ENCODE peak calls at places on chromosomes 1 and 21, in nine cellular contexts. One of them, this sample, is unnamed.

GRCh38 chr1:174744886-174745285 is 254.9 kb upstream of the CACYBP start:
- DNase-seq in NCI-H1105 treated with DMSO at 0.1 percent for 48 hours: no peak
- DNase-seq in fibroblast of the aortic adventitia: peak
- DNase-seq in lung: no peak
- DNase-seq in B cell: no peak
- DNase-seq in astrocyte of the spinal cord: no peak
- DNase-seq in iris pigment epithelial cell: no peak
- DNase-seq in activated CD4-positive, alpha-beta T cell treated with anti-CD3 and anti-CD28 coated beads, Interleukin-2, amount 50 U/mL, for 1 hour: no peak
- DNase-seq in GM13977: no peak
- DNase-seq in this sample: no peak

GRCh38 chr1:36567601-36568341 is 85.1 kb upstream of the CSF3R start:
- DNase-seq in NCI-H1105 treated with DMSO at 0.1 percent for 48 hours: no peak
- DNase-seq in fibroblast of the aortic adventitia: no peak
- DNase-seq in lung: no peak
- DNase-seq in B cell: no peak
- DNase-seq in astrocyte of the spinal cord: no peak
- DNase-seq in iris pigment epithelial cell: no peak
- DNase-seq in activated CD4-positive, alpha-beta T cell treated with anti-CD3 and anti-CD28 coated beads, Interleukin-2, amount 50 U/mL, for 1 hour: no peak
- DNase-seq in GM13977: no peak
- DNase-seq in this sample: no peak

GRCh38 chr1:228332797-228333738 is 73.6 kb downstream of the TRIM11 start:
- DNase-seq in NCI-H1105 treated with DMSO at 0.1 percent for 48 hours: no peak
- DNase-seq in fibroblast of the aortic adventitia: no peak
- DNase-seq in lung: no peak
- DNase-seq in B cell: no peak
- DNase-seq in astrocyte of the spinal cord: no peak
- DNase-seq in iris pigment epithelial cell: no peak
- DNase-seq in activated CD4-positive, alpha-beta T cell treated with anti-CD3 and anti-CD28 coated beads, Interleukin-2, amount 50 U/mL, for 1 hour: no peak
- DNase-seq in GM13977: no peak
- DNase-seq in this sample: no peak

GRCh38 chr1:92913093-92913819 is 48.0 kb downstream of the DIPK1A start:
- DNase-seq in NCI-H1105 treated with DMSO at 0.1 percent for 48 hours: no peak
- DNase-seq in fibroblast of the aortic adventitia: no peak
- DNase-seq in lung: no peak
- DNase-seq in B cell: no peak
- DNase-seq in astrocyte of the spinal cord: no peak
- DNase-seq in iris pigment epithelial cell: no peak
- DNase-seq in activated CD4-positive, alpha-beta T cell treated with anti-CD3 and anti-CD28 coated beads, Interleukin-2, amount 50 U/mL, for 1 hour: no peak
- DNase-seq in GM13977: no peak
- DNase-seq in this sample: no peak

GRCh38 chr1:115465802-115466363 is 127.8 kb upstream of the NGF start:
- DNase-seq in NCI-H1105 treated with DMSO at 0.1 percent for 48 hours: no peak
- DNase-seq in fibroblast of the aortic adventitia: no peak
- DNase-seq in lung: no peak
- DNase-seq in B cell: no peak
- DNase-seq in astrocyte of the spinal cord: no peak
- DNase-seq in iris pigment epithelial cell: no peak
- DNase-seq in activated CD4-positive, alpha-beta T cell treated with anti-CD3 and anti-CD28 coated beads, Interleukin-2, amount 50 U/mL, for 1 hour: no peak
- DNase-seq in GM13977: no peak
- DNase-seq in this sample: no peak

GRCh38 chr1:87129038-87129437 is 199.6 kb upstream of the LMO4 start:
- DNase-seq in NCI-H1105 treated with DMSO at 0.1 percent for 48 hours: no peak
- DNase-seq in fibroblast of the aortic adventitia: no peak
- DNase-seq in lung: no peak
- DNase-seq in B cell: no peak
- DNase-seq in astrocyte of the spinal cord: no peak
- DNase-seq in iris pigment epithelial cell: no peak
- DNase-seq in activated CD4-positive, alpha-beta T cell treated with anti-CD3 and anti-CD28 coated beads, Interleukin-2, amount 50 U/mL, for 1 hour: no peak
- DNase-seq in GM13977: no peak
- DNase-seq in this sample: no peak

GRCh38 chr1:183956559-183957188 is 80.9 kb downstream of the COLGALT2 start:
- DNase-seq in NCI-H1105 treated with DMSO at 0.1 percent for 48 hours: no peak
- DNase-seq in fibroblast of the aortic adventitia: peak
- DNase-seq in lung: no peak
- DNase-seq in B cell: peak
- DNase-seq in astrocyte of the spinal cord: peak
- DNase-seq in iris pigment epithelial cell: peak
- DNase-seq in activated CD4-positive, alpha-beta T cell treated with anti-CD3 and anti-CD28 coated beads, Interleukin-2, amount 50 U/mL, for 1 hour: peak
- DNase-seq in GM13977: peak
- DNase-seq in this sample: peak

GRCh38 chr1:245448858-245449534 is 294.2 kb downstream of the KIF26B start:
- DNase-seq in NCI-H1105 treated with DMSO at 0.1 percent for 48 hours: peak
- DNase-seq in fibroblast of the aortic adventitia: peak
- DNase-seq in lung: no peak
- DNase-seq in B cell: no peak
- DNase-seq in astrocyte of the spinal cord: peak
- DNase-seq in iris pigment epithelial cell: peak
- DNase-seq in activated CD4-positive, alpha-beta T cell treated with anti-CD3 and anti-CD28 coated beads, Interleukin-2, amount 50 U/mL, for 1 hour: no peak
- DNase-seq in GM13977: no peak
- DNase-seq in this sample: no peak

GRCh38 chr1:247357781-247358211 is 26.1 kb upstream of the ZNF496 start:
- DNase-seq in NCI-H1105 treated with DMSO at 0.1 percent for 48 hours: no peak
- DNase-seq in fibroblast of the aortic adventitia: peak
- DNase-seq in lung: no peak
- DNase-seq in B cell: no peak
- DNase-seq in astrocyte of the spinal cord: no peak
- DNase-seq in iris pigment epithelial cell: peak
- DNase-seq in activated CD4-positive, alpha-beta T cell treated with anti-CD3 and anti-CD28 coated beads, Interleukin-2, amount 50 U/mL, for 1 hour: no peak
- DNase-seq in GM13977: no peak
- DNase-seq in this sample: peak

GRCh38 chr1:167720965-167721616 is 691 bp upstream of the MPZL1 start:
- DNase-seq in NCI-H1105 treated with DMSO at 0.1 percent for 48 hours: no peak
- DNase-seq in fibroblast of the aortic adventitia: peak
- DNase-seq in lung: no peak
- DNase-seq in B cell: peak
- DNase-seq in astrocyte of the spinal cord: peak
- DNase-seq in iris pigment epithelial cell: peak
- DNase-seq in activated CD4-positive, alpha-beta T cell treated with anti-CD3 and anti-CD28 coated beads, Interleukin-2, amount 50 U/mL, for 1 hour: no peak
- DNase-seq in GM13977: peak
- DNase-seq in this sample: peak

GRCh38 chr1:11880911-11881748 is 22.4 kb upstream of the NPPB start:
- DNase-seq in NCI-H1105 treated with DMSO at 0.1 percent for 48 hours: no peak
- DNase-seq in fibroblast of the aortic adventitia: no peak
- DNase-seq in lung: no peak
- DNase-seq in B cell: no peak
- DNase-seq in astrocyte of the spinal cord: no peak
- DNase-seq in iris pigment epithelial cell: no peak
- DNase-seq in activated CD4-positive, alpha-beta T cell treated with anti-CD3 and anti-CD28 coated beads, Interleukin-2, amount 50 U/mL, for 1 hour: no peak
- DNase-seq in GM13977: no peak
- DNase-seq in this sample: no peak

GRCh38 chr1:72827285-72827684 is 544.9 kb upstream of the NEGR1 start:
- DNase-seq in NCI-H1105 treated with DMSO at 0.1 percent for 48 hours: no peak
- DNase-seq in fibroblast of the aortic adventitia: peak
- DNase-seq in lung: no peak
- DNase-seq in B cell: no peak
- DNase-seq in astrocyte of the spinal cord: peak
- DNase-seq in iris pigment epithelial cell: peak
- DNase-seq in activated CD4-positive, alpha-beta T cell treated with anti-CD3 and anti-CD28 coated beads, Interleukin-2, amount 50 U/mL, for 1 hour: no peak
- DNase-seq in GM13977: no peak
- DNase-seq in this sample: peak

GRCh38 chr1:94737124-94737998 is 82.8 kb upstream of the SLC44A3 start:
- DNase-seq in NCI-H1105 treated with DMSO at 0.1 percent for 48 hours: no peak
- DNase-seq in fibroblast of the aortic adventitia: peak
- DNase-seq in lung: no peak
- DNase-seq in B cell: no peak
- DNase-seq in astrocyte of the spinal cord: peak
- DNase-seq in iris pigment epithelial cell: peak
- DNase-seq in activated CD4-positive, alpha-beta T cell treated with anti-CD3 and anti-CD28 coated beads, Interleukin-2, amount 50 U/mL, for 1 hour: no peak
- DNase-seq in GM13977: no peak
- DNase-seq in this sample: no peak

GRCh38 chr1:227899820-227900449 is 47.8 kb downstream of the WNT9A start:
- DNase-seq in NCI-H1105 treated with DMSO at 0.1 percent for 48 hours: no peak
- DNase-seq in fibroblast of the aortic adventitia: no peak
- DNase-seq in lung: no peak
- DNase-seq in B cell: no peak
- DNase-seq in astrocyte of the spinal cord: no peak
- DNase-seq in iris pigment epithelial cell: no peak
- DNase-seq in activated CD4-positive, alpha-beta T cell treated with anti-CD3 and anti-CD28 coated beads, Interleukin-2, amount 50 U/mL, for 1 hour: no peak
- DNase-seq in GM13977: no peak
- DNase-seq in this sample: no peak

GRCh38 chr1:167166703-167167100 is 54.0 kb upstream of the POU2F1 start:
- DNase-seq in NCI-H1105 treated with DMSO at 0.1 percent for 48 hours: no peak
- DNase-seq in fibroblast of the aortic adventitia: no peak
- DNase-seq in lung: no peak
- DNase-seq in B cell: no peak
- DNase-seq in astrocyte of the spinal cord: no peak
- DNase-seq in iris pigment epithelial cell: no peak
- DNase-seq in activated CD4-positive, alpha-beta T cell treated with anti-CD3 and anti-CD28 coated beads, Interleukin-2, amount 50 U/mL, for 1 hour: no peak
- DNase-seq in GM13977: no peak
- DNase-seq in this sample: no peak

GRCh38 chr1:46687095-46687659 is 15.5 kb downstream of the TEX38 start:
- DNase-seq in NCI-H1105 treated with DMSO at 0.1 percent for 48 hours: peak
- DNase-seq in fibroblast of the aortic adventitia: peak
- DNase-seq in lung: peak
- DNase-seq in B cell: no peak
- DNase-seq in astrocyte of the spinal cord: peak
- DNase-seq in iris pigment epithelial cell: peak
- DNase-seq in activated CD4-positive, alpha-beta T cell treated with anti-CD3 and anti-CD28 coated beads, Interleukin-2, amount 50 U/mL, for 1 hour: no peak
- DNase-seq in GM13977: no peak
- DNase-seq in this sample: no peak

GRCh38 chr1:1115136-1115829 is 606 bp downstream of the C1orf159 start:
- DNase-seq in NCI-H1105 treated with DMSO at 0.1 percent for 48 hours: no peak
- DNase-seq in fibroblast of the aortic adventitia: no peak
- DNase-seq in lung: no peak
- DNase-seq in B cell: no peak
- DNase-seq in astrocyte of the spinal cord: no peak
- DNase-seq in iris pigment epithelial cell: no peak
- DNase-seq in activated CD4-positive, alpha-beta T cell treated with anti-CD3 and anti-CD28 coated beads, Interleukin-2, amount 50 U/mL, for 1 hour: no peak
- DNase-seq in GM13977: no peak
- DNase-seq in this sample: no peak

GRCh38 chr1:173005196-173005864 is 45.4 kb downstream of the TNFSF18 start:
- DNase-seq in NCI-H1105 treated with DMSO at 0.1 percent for 48 hours: no peak
- DNase-seq in fibroblast of the aortic adventitia: no peak
- DNase-seq in lung: no peak
- DNase-seq in B cell: no peak
- DNase-seq in astrocyte of the spinal cord: no peak
- DNase-seq in iris pigment epithelial cell: no peak
- DNase-seq in activated CD4-positive, alpha-beta T cell treated with anti-CD3 and anti-CD28 coated beads, Interleukin-2, amount 50 U/mL, for 1 hour: no peak
- DNase-seq in GM13977: no peak
- DNase-seq in this sample: no peak

GRCh38 chr21:14942801-14943490 is 121.9 kb downstream of the NRIP1 start:
- DNase-seq in NCI-H1105 treated with DMSO at 0.1 percent for 48 hours: no peak
- DNase-seq in fibroblast of the aortic adventitia: peak
- DNase-seq in lung: no peak
- DNase-seq in B cell: no peak
- DNase-seq in astrocyte of the spinal cord: peak
- DNase-seq in iris pigment epithelial cell: peak
- DNase-seq in activated CD4-positive, alpha-beta T cell treated with anti-CD3 and anti-CD28 coated beads, Interleukin-2, amount 50 U/mL, for 1 hour: no peak
- DNase-seq in GM13977: no peak
- DNase-seq in this sample: peak

GRCh38 chr1:49059087-49059486 is 282.4 kb upstream of the BEND5 start:
- DNase-seq in NCI-H1105 treated with DMSO at 0.1 percent for 48 hours: no peak
- DNase-seq in fibroblast of the aortic adventitia: no peak
- DNase-seq in lung: no peak
- DNase-seq in B cell: no peak
- DNase-seq in astrocyte of the spinal cord: no peak
- DNase-seq in iris pigment epithelial cell: no peak
- DNase-seq in activated CD4-positive, alpha-beta T cell treated with anti-CD3 and anti-CD28 coated beads, Interleukin-2, amount 50 U/mL, for 1 hour: no peak
- DNase-seq in GM13977: no peak
- DNase-seq in this sample: no peak

GRCh38 chr1:36759355-36759754 is 275.0 kb downstream of the GRIK3 start:
- DNase-seq in NCI-H1105 treated with DMSO at 0.1 percent for 48 hours: no peak
- DNase-seq in fibroblast of the aortic adventitia: no peak
- DNase-seq in lung: no peak
- DNase-seq in B cell: no peak
- DNase-seq in astrocyte of the spinal cord: no peak
- DNase-seq in iris pigment epithelial cell: no peak
- DNase-seq in activated CD4-positive, alpha-beta T cell treated with anti-CD3 and anti-CD28 coated beads, Interleukin-2, amount 50 U/mL, for 1 hour: no peak
- DNase-seq in GM13977: no peak
- DNase-seq in this sample: no peak

GRCh38 chr1:235999259-235999925 is 65.5 kb downstream of the NID1 start:
- DNase-seq in NCI-H1105 treated with DMSO at 0.1 percent for 48 hours: no peak
- DNase-seq in fibroblast of the aortic adventitia: peak
- DNase-seq in lung: no peak
- DNase-seq in B cell: no peak
- DNase-seq in astrocyte of the spinal cord: peak
- DNase-seq in iris pigment epithelial cell: peak
- DNase-seq in activated CD4-positive, alpha-beta T cell treated with anti-CD3 and anti-CD28 coated beads, Interleukin-2, amount 50 U/mL, for 1 hour: peak
- DNase-seq in GM13977: peak
- DNase-seq in this sample: peak

GRCh38 chr1:102628008-102628736 is 480.1 kb downstream of the COL11A1 start:
- DNase-seq in NCI-H1105 treated with DMSO at 0.1 percent for 48 hours: peak
- DNase-seq in fibroblast of the aortic adventitia: no peak
- DNase-seq in lung: no peak
- DNase-seq in B cell: no peak
- DNase-seq in astrocyte of the spinal cord: no peak
- DNase-seq in iris pigment epithelial cell: peak
- DNase-seq in activated CD4-positive, alpha-beta T cell treated with anti-CD3 and anti-CD28 coated beads, Interleukin-2, amount 50 U/mL, for 1 hour: no peak
- DNase-seq in GM13977: no peak
- DNase-seq in this sample: peak

GRCh38 chr1:9280015-9280860 is 12.5 kb upstream of the SPSB1 start:
- DNase-seq in NCI-H1105 treated with DMSO at 0.1 percent for 48 hours: no peak
- DNase-seq in fibroblast of the aortic adventitia: peak
- DNase-seq in lung: peak
- DNase-seq in B cell: no peak
- DNase-seq in astrocyte of the spinal cord: peak
- DNase-seq in iris pigment epithelial cell: peak
- DNase-seq in activated CD4-positive, alpha-beta T cell treated with anti-CD3 and anti-CD28 coated beads, Interleukin-2, amount 50 U/mL, for 1 hour: peak
- DNase-seq in GM13977: peak
- DNase-seq in this sample: peak

GRCh38 chr1:36083635-36084501 is at the start of gene TEKT2:
- DNase-seq in NCI-H1105 treated with DMSO at 0.1 percent for 48 hours: peak
- DNase-seq in fibroblast of the aortic adventitia: no peak
- DNase-seq in lung: peak
- DNase-seq in B cell: peak
- DNase-seq in astrocyte of the spinal cord: peak
- DNase-seq in iris pigment epithelial cell: no peak
- DNase-seq in activated CD4-positive, alpha-beta T cell treated with anti-CD3 and anti-CD28 coated beads, Interleukin-2, amount 50 U/mL, for 1 hour: no peak
- DNase-seq in GM13977: peak
- DNase-seq in this sample: no peak

GRCh38 chr1:245045087-245045881 is 109.5 kb upstream of the KIF26B start:
- DNase-seq in NCI-H1105 treated with DMSO at 0.1 percent for 48 hours: no peak
- DNase-seq in fibroblast of the aortic adventitia: peak
- DNase-seq in lung: no peak
- DNase-seq in B cell: no peak
- DNase-seq in astrocyte of the spinal cord: peak
- DNase-seq in iris pigment epithelial cell: no peak
- DNase-seq in activated CD4-positive, alpha-beta T cell treated with anti-CD3 and anti-CD28 coated beads, Interleukin-2, amount 50 U/mL, for 1 hour: no peak
- DNase-seq in GM13977: no peak
- DNase-seq in this sample: peak

GRCh38 chr21:29360799-29361765 is 62.4 kb downstream of the BACH1 start:
- DNase-seq in NCI-H1105 treated with DMSO at 0.1 percent for 48 hours: no peak
- DNase-seq in fibroblast of the aortic adventitia: no peak
- DNase-seq in lung: peak
- DNase-seq in B cell: no peak
- DNase-seq in astrocyte of the spinal cord: no peak
- DNase-seq in iris pigment epithelial cell: no peak
- DNase-seq in activated CD4-positive, alpha-beta T cell treated with anti-CD3 and anti-CD28 coated beads, Interleukin-2, amount 50 U/mL, for 1 hour: no peak
- DNase-seq in GM13977: no peak
- DNase-seq in this sample: no peak

GRCh38 chr1:63861055-63861691 is 87.4 kb downstream of the ROR1 start:
- DNase-seq in NCI-H1105 treated with DMSO at 0.1 percent for 48 hours: no peak
- DNase-seq in fibroblast of the aortic adventitia: peak
- DNase-seq in lung: no peak
- DNase-seq in B cell: no peak
- DNase-seq in astrocyte of the spinal cord: no peak
- DNase-seq in iris pigment epithelial cell: no peak
- DNase-seq in activated CD4-positive, alpha-beta T cell treated with anti-CD3 and anti-CD28 coated beads, Interleukin-2, amount 50 U/mL, for 1 hour: no peak
- DNase-seq in GM13977: no peak
- DNase-seq in this sample: no peak

GRCh38 chr21:38760762-38761155 is 45.0 kb upstream of the ETS2 start:
- DNase-seq in NCI-H1105 treated with DMSO at 0.1 percent for 48 hours: no peak
- DNase-seq in fibroblast of the aortic adventitia: no peak
- DNase-seq in lung: no peak
- DNase-seq in B cell: no peak
- DNase-seq in astrocyte of the spinal cord: no peak
- DNase-seq in iris pigment epithelial cell: no peak
- DNase-seq in activated CD4-positive, alpha-beta T cell treated with anti-CD3 and anti-CD28 coated beads, Interleukin-2, amount 50 U/mL, for 1 hour: no peak
- DNase-seq in GM13977: no peak
- DNase-seq in this sample: no peak

GRCh38 chr1:216822480-216822879 is 99.3 kb upstream of the ESRRG start:
- DNase-seq in NCI-H1105 treated with DMSO at 0.1 percent for 48 hours: peak
- DNase-seq in fibroblast of the aortic adventitia: no peak
- DNase-seq in lung: no peak
- DNase-seq in B cell: no peak
- DNase-seq in astrocyte of the spinal cord: no peak
- DNase-seq in iris pigment epithelial cell: no peak
- DNase-seq in activated CD4-positive, alpha-beta T cell treated with anti-CD3 and anti-CD28 coated beads, Interleukin-2, amount 50 U/mL, for 1 hour: no peak
- DNase-seq in GM13977: no peak
- DNase-seq in this sample: no peak

GRCh38 chr21:42614811-42615342 is 38.5 kb upstream of the PDE9A start:
- DNase-seq in NCI-H1105 treated with DMSO at 0.1 percent for 48 hours: no peak
- DNase-seq in fibroblast of the aortic adventitia: no peak
- DNase-seq in lung: peak
- DNase-seq in B cell: no peak
- DNase-seq in astrocyte of the spinal cord: no peak
- DNase-seq in iris pigment epithelial cell: peak
- DNase-seq in activated CD4-positive, alpha-beta T cell treated with anti-CD3 and anti-CD28 coated beads, Interleukin-2, amount 50 U/mL, for 1 hour: peak
- DNase-seq in GM13977: peak
- DNase-seq in this sample: no peak